ENCODE peak calls at places on chromosomes 11 and 22, in seven cellular contexts. J, X, L, B, U, P and H are unnamed samples.

GRCh38 chr11:109747839-109748238 is 325.8 kb downstream of the C11orf87 start:
- DNase-seq in L (no peak), X (no peak), U (no peak), P (no peak), J (no peak), B (no peak), H (no peak)

GRCh38 chr11:59992420-59992819 is 24.6 kb upstream of the OOSP4B start:
- DNase-seq in U (no peak), L (no peak), P (no peak), J (no peak), B (no peak), X (no peak), H (no peak)

GRCh38 chr11:110182886-110183285 is 89.7 kb downstream of the ZC3H12C start:
- DNase-seq in B (peak), X (no peak), L (peak), J (no peak), U (no peak), P (no peak), H (no peak)

GRCh38 chr22:27732391-27732790 is 69.2 kb downstream of the MN1 start:
- DNase-seq in U (no peak), J (no peak), X (no peak), B (no peak), L (no peak), P (no peak), H (no peak)

GRCh38 chr22:35752172-35752832 is 34.6 kb downstream of the APOL5 start:
- DNase-seq in X (no peak), L (no peak), J (no peak), P (no peak), U (peak), B (no peak), H (no peak)

GRCh38 chr11:116193321-116194114 is 579.3 kb downstream of the BUD13 start:
- DNase-seq in J (no peak), U (no peak), B (peak), X (no peak), P (peak), L (peak), H (peak)

GRCh38 chr11:44928807-44929206 is 21.9 kb downstream of the TP53I11 start:
- DNase-seq in U (no peak), J (no peak), X (no peak), L (no peak), P (no peak), B (no peak), H (no peak)

GRCh38 chr22:23110190-23110921 is 31.4 kb downstream of the RSPH14 start:
- DNase-seq in J (no peak), B (no peak), X (no peak), U (peak), P (no peak), L (no peak), H (no peak)

GRCh38 chr11:105130189-105130813 is 9.3 kb downstream of the CARD18 start:
- DNase-seq in L (no peak), U (no peak), X (no peak), B (peak), J (no peak), P (no peak), H (no peak)

GRCh38 chr11:19344661-19345518 is 104.1 kb upstream of the E2F8 start:
- DNase-seq in J (no peak), B (peak), U (no peak), X (no peak), P (peak), L (peak), H (no peak)

GRCh38 chr11:103887001-103887680 is 149.3 kb upstream of the DDI1 start:
- DNase-seq in B (no peak), J (no peak), L (no peak), X (no peak), U (peak), P (no peak), H (no peak)

GRCh38 chr11:71396548-71397123 is 51.6 kb downstream of the DHCR7 start:
- DNase-seq in B (no peak), P (no peak), J (no peak), L (no peak), U (no peak), X (no peak), H (no peak)

GRCh38 chr11:27296406-27296994 is 66.5 kb downstream of the CCDC34 start:
- DNase-seq in P (no peak), L (peak), B (peak), J (no peak), U (peak), X (no peak), H (no peak)

GRCh38 chr11:117817213-117818035 is 7.1 kb downstream of the FXYD2 start:
- DNase-seq in L (peak), U (peak), P (peak), X (peak), J (peak), B (peak), H (peak)

GRCh38 chr11:20353829-20354434 is 9.6 kb upstream of the HTATIP2 start:
- DNase-seq in B (peak), L (peak), U (peak), J (no peak), P (peak), X (no peak), H (no peak)

GRCh38 chr11:95715777-95716241 is 73.8 kb downstream of the FAM76B start:
- DNase-seq in B (peak), L (no peak), P (no peak), U (peak), J (no peak), X (no peak), H (no peak)

GRCh38 chr11:93054279-93054678 is 84.8 kb downstream of the MTNR1B start:
- DNase-seq in P (no peak), X (no peak), L (no peak), U (no peak), B (peak), J (no peak), H (no peak)

GRCh38 chr22:19607198-19608113 is 83.2 kb upstream of the CLDN5 start:
- DNase-seq in J (no peak), L (no peak), B (peak), X (no peak), U (peak), P (no peak), H (no peak)

GRCh38 chr11:73528420-73528819 is 69.5 kb downstream of the FAM168A start:
- DNase-seq in P (no peak), J (no peak), U (no peak), L (no peak), X (no peak), B (no peak), H (no peak)

GRCh38 chr11:119438599-119438998 is 15.6 kb upstream of the THY1 start:
- DNase-seq in L (no peak), X (no peak), J (no peak), U (no peak), P (no peak), B (no peak), H (no peak)

GRCh38 chr22:17313591-17313990 is 55.7 kb upstream of the CECR2 start:
- DNase-seq in J (no peak), B (no peak), P (no peak), U (no peak), L (no peak), X (no peak), H (no peak)

GRCh38 chr11:132318421-132319157 is 948.2 kb downstream of the NTM start:
- DNase-seq in B (peak), U (no peak), J (no peak), X (no peak), P (no peak), L (peak), H (no peak)

GRCh38 chr11:117074122-117074521 is 24.1 kb downstream of the SIK3 start:
- DNase-seq in J (no peak), U (no peak), P (no peak), L (no peak), X (no peak), B (no peak), H (no peak)

GRCh38 chr11:74838188-74838587 is 89.5 kb downstream of the RNF169 start:
- DNase-seq in J (no peak), B (no peak), X (no peak), P (no peak), U (no peak), L (no peak), H (no peak)

GRCh38 chr11:119700030-119700429 is 29.0 kb downstream of the NECTIN1 start:
- DNase-seq in P (no peak), X (no peak), J (no peak), B (no peak), U (no peak), L (no peak), H (no peak)

GRCh38 chr11:72594493-72595291 is 79.5 kb downstream of the PDE2A start:
- DNase-seq in U (no peak), L (no peak), J (no peak), B (no peak), P (no peak), X (no peak), H (no peak)

GRCh38 chr11:112661571-112661970 is 299.6 kb upstream of the NCAM1 start:
- DNase-seq in J (no peak), P (no peak), X (no peak), U (no peak), L (no peak), B (no peak), H (no peak)

GRCh38 chr11:127157225-127157624 is 156.7 kb upstream of the KIRREL3 start:
- DNase-seq in P (no peak), J (no peak), L (no peak), B (no peak), U (no peak), X (no peak), H (no peak)

GRCh38 chr22:37880668-37881440 is 25.2 kb upstream of the MICALL1 start:
- DNase-seq in U (no peak), X (no peak), L (peak), B (peak), J (no peak), P (no peak), H (peak)

GRCh38 chr11:21572210-21572609 is 620.7 kb upstream of the ANO5 start:
- DNase-seq in J (no peak), P (no peak), L (no peak), X (no peak), B (no peak), U (no peak), H (no peak)

GRCh38 chr11:69637956-69638871 is 2.7 kb upstream of the CCND1 start:
- DNase-seq in X (no peak), P (peak), L (peak), J (no peak), U (no peak), B (peak), H (no peak)

GRCh38 chr22:44399196-44399837 is 86.6 kb upstream of the SHISAL1 start:
- DNase-seq in P (no peak), L (no peak), X (no peak), U (no peak), B (no peak), J (no peak), H (no peak)

GRCh38 chr11:82733444-82734119 is at the start of gene FAM181B:
- DNase-seq in X (no peak), U (no peak), J (peak), L (peak), P (peak), B (peak), H (no peak)